ENCODE peak calls at places on chromosome 18, in six cellular contexts. One of them, this sample, is unnamed.

GRCh38 chr18:62898359-62898758 is 183.0 kb downstream of the PHLPP1 start:
- DNase-seq in NCI-H1105 treated with DMSO at 0.1 percent for 48 hours: no peak
- DNase-seq in HFF-Myc: no peak
- DNase-seq in neural crest cell: no peak
- DNase-seq in mucosa of descending colon: no peak
- DNase-seq in IMR-90: no peak
- DNase-seq in this sample: no peak

GRCh38 chr18:10841203-10841602 is 308.2 kb downstream of the PIEZO2 start:
- DNase-seq in NCI-H1105 treated with DMSO at 0.1 percent for 48 hours: no peak
- DNase-seq in HFF-Myc: no peak
- DNase-seq in neural crest cell: no peak
- DNase-seq in mucosa of descending colon: no peak
- DNase-seq in IMR-90: no peak
- DNase-seq in this sample: no peak

GRCh38 chr18:7116832-7117389 is 686 bp downstream of the LAMA1 start:
- DNase-seq in NCI-H1105 treated with DMSO at 0.1 percent for 48 hours: no peak
- DNase-seq in HFF-Myc: no peak
- DNase-seq in neural crest cell: peak; percentile 42
- DNase-seq in mucosa of descending colon: no peak
- DNase-seq in IMR-90: no peak
- DNase-seq in this sample: no peak

GRCh38 chr18:55113800-55114199 is 154.5 kb upstream of the CCDC68 start:
- DNase-seq in NCI-H1105 treated with DMSO at 0.1 percent for 48 hours: no peak
- DNase-seq in HFF-Myc: no peak
- DNase-seq in neural crest cell: no peak
- DNase-seq in mucosa of descending colon: no peak
- DNase-seq in IMR-90: no peak
- DNase-seq in this sample: no peak

GRCh38 chr18:67766930-67767329 is 250.4 kb upstream of the DSEL start:
- DNase-seq in NCI-H1105 treated with DMSO at 0.1 percent for 48 hours: no peak
- DNase-seq in HFF-Myc: peak; percentile 50
- DNase-seq in neural crest cell: no peak
- DNase-seq in mucosa of descending colon: no peak
- DNase-seq in IMR-90: peak; percentile 99
- DNase-seq in this sample: no peak

GRCh38 chr18:77073336-77074093 is 59.1 kb downstream of the MBP start:
- DNase-seq in NCI-H1105 treated with DMSO at 0.1 percent for 48 hours: no peak
- DNase-seq in HFF-Myc: no peak
- DNase-seq in neural crest cell: no peak
- DNase-seq in mucosa of descending colon: no peak
- DNase-seq in IMR-90: no peak
- DNase-seq in this sample: no peak

GRCh38 chr18:36294031-36294430 is 3.5 kb upstream of the FHOD3 start:
- DNase-seq in NCI-H1105 treated with DMSO at 0.1 percent for 48 hours: no peak
- DNase-seq in HFF-Myc: no peak
- DNase-seq in neural crest cell: no peak
- DNase-seq in mucosa of descending colon: no peak
- DNase-seq in IMR-90: peak; percentile 65
- DNase-seq in this sample: no peak

GRCh38 chr18:69538849-69539248 is 138.2 kb downstream of the DOK6 start:
- DNase-seq in NCI-H1105 treated with DMSO at 0.1 percent for 48 hours: no peak
- DNase-seq in HFF-Myc: no peak
- DNase-seq in neural crest cell: no peak
- DNase-seq in mucosa of descending colon: no peak
- DNase-seq in IMR-90: no peak
- DNase-seq in this sample: peak; percentile 14

GRCh38 chr18:59140287-59140885 is 702 bp downstream of the SEC11C start:
- DNase-seq in NCI-H1105 treated with DMSO at 0.1 percent for 48 hours: peak; percentile 60
- DNase-seq in HFF-Myc: no peak
- DNase-seq in neural crest cell: peak; percentile 4
- DNase-seq in mucosa of descending colon: no peak
- DNase-seq in IMR-90: peak; percentile 51
- DNase-seq in this sample: peak; percentile 70

GRCh38 chr18:24860978-24861680 is 400.7 kb downstream of the HRH4 start:
- DNase-seq in NCI-H1105 treated with DMSO at 0.1 percent for 48 hours: no peak
- DNase-seq in HFF-Myc: no peak
- DNase-seq in neural crest cell: peak; percentile 18
- DNase-seq in mucosa of descending colon: no peak
- DNase-seq in IMR-90: peak; percentile 11
- DNase-seq in this sample: no peak

GRCh38 chr18:13809025-13809384 is 14.9 kb upstream of the MC5R start:
- DNase-seq in NCI-H1105 treated with DMSO at 0.1 percent for 48 hours: no peak
- DNase-seq in HFF-Myc: no peak
- DNase-seq in neural crest cell: no peak
- DNase-seq in mucosa of descending colon: peak; percentile 73
- DNase-seq in IMR-90: no peak
- DNase-seq in this sample: no peak

This sample was measured in NCI-H146.